ENCODE peak calls at places on chromosomes 12 and 14, in ten cellular contexts. A is naive B cell; R is T-helper 2 cell; B is AG04450; F is HTR-8/SVneo; I is GM23338; L is iPS-NIHi11; Z is LHCN-M2; T is activated T-helper 1 cell treated with anti-CD3 and anti-CD28 coated beads, Interleukin-2, amount 50 U/mL, for 16 hours; W is dermis blood vessel endothelial cell. U is an unnamed sample.

GRCh38 chr12:6280053-6280469 is 30.4 kb upstream of the PLEKHG6 start:
- DNase-seq in A (no peak), R (no peak), B (peak), F (peak), I (no peak), L (peak), Z (peak), T (no peak), W (peak), U (peak)

GRCh38 chr12:93237235-93237915 is 140.3 kb upstream of the NUDT4 start:
- DNase-seq in A (no peak), R (no peak), B (no peak), F (no peak), I (no peak), L (no peak), Z (peak), T (no peak), W (no peak), U (no peak)

GRCh38 chr14:61581340-61581739 is 114.0 kb upstream of the HIF1A start:
- DNase-seq in A (no peak), R (no peak), B (no peak), F (no peak), I (no peak), L (no peak), Z (no peak), T (no peak), W (no peak), U (no peak)

GRCh38 chr14:33393895-33394405 is 455.3 kb downstream of the NPAS3 start:
- DNase-seq in A (no peak), R (no peak), B (no peak), F (no peak), I (no peak), L (no peak), Z (no peak), T (no peak), W (no peak), U (no peak)

GRCh38 chr12:93591137-93591868 is 18.8 kb downstream of the SOCS2 start:
- DNase-seq in A (peak), R (peak), B (peak), F (peak), I (peak), L (peak), Z (peak), T (no peak), W (peak), U (no peak)

GRCh38 chr14:64786296-64787149 is 82.3 kb downstream of the PLEKHG3 start:
- DNase-seq in A (no peak), R (no peak), B (no peak), F (no peak), I (no peak), L (no peak), Z (no peak), T (no peak), W (peak), U (no peak)

GRCh38 chr14:92531151-92531873 is 17.7 kb downstream of the RIN3 start:
- DNase-seq in A (no peak), R (no peak), B (no peak), F (no peak), I (no peak), L (no peak), Z (no peak), T (no peak), W (peak), U (no peak)

GRCh38 chr12:117069126-117069788 is 30.0 kb downstream of the TESC start:
- DNase-seq in A (no peak), R (no peak), B (no peak), F (no peak), I (no peak), L (no peak), Z (no peak), T (no peak), W (no peak), U (no peak)

U was measured in kidney epithelial cell.